ENCODE peak calls at places on chromosomes 3 and 15, in eight cellular contexts. O, X, S, L, G, H, M and V are unnamed samples.

GRCh38 chr15:31472636-31473383 is 146.2 kb downstream of the KLF13 start:
- DNase-seq in O (peak; percentile 84), X (no peak), S (peak; percentile 64), L (no peak), G (no peak), H (peak; percentile 36), M (no peak), V (no peak)

GRCh38 chr15:52783191-52783829 is 6.8 kb downstream of the ONECUT1 start:
- DNase-seq in O (no peak), X (peak; percentile 67), S (no peak), L (peak; percentile 53), G (no peak), H (no peak), M (no peak), V (no peak)

GRCh38 chr15:91136386-91136923 is 36.4 kb downstream of the SV2B start:
- DNase-seq in O (no peak), X (no peak), S (no peak), L (no peak), G (no peak), H (no peak), M (no peak), V (no peak)

GRCh38 chr3:6716374-6716773 is 144.5 kb upstream of the GRM7 start:
- DNase-seq in O (no peak), X (no peak), S (no peak), L (no peak), G (no peak), H (no peak), M (no peak), V (no peak)

GRCh38 chr3:42012935-42013651 is 51.2 kb upstream of the ULK4 start:
- DNase-seq in O (peak; percentile 91), X (peak; percentile 8), S (peak; percentile 65), L (peak; percentile 63), G (peak; percentile 56), H (peak; percentile 74), M (peak; percentile 17), V (peak; percentile 44)

GRCh38 chr3:141796436-141797166 is 33.4 kb downstream of the GRK7 start:
- DNase-seq in O (peak; percentile 79), X (no peak), S (peak; percentile 60), L (peak; percentile 56), G (no peak), H (no peak), M (no peak), V (no peak)

GRCh38 chr3:55897573-55898224 is 410.6 kb upstream of the WNT5A start:
- DNase-seq in O (no peak), X (no peak), S (no peak), L (no peak), G (no peak), H (no peak), M (no peak), V (peak; percentile 29)

GRCh38 chr3:74883690-74884089 is 269.2 kb upstream of the CNTN3 start:
- DNase-seq in O (no peak), X (no peak), S (no peak), L (no peak), G (no peak), H (no peak), M (no peak), V (peak; percentile 12)

GRCh38 chr15:69468241-69469121 is 15.9 kb downstream of the RPLP1 start:
- DNase-seq in O (peak; percentile 56), X (no peak), S (peak; percentile 96), L (peak; percentile 66), G (no peak), H (no peak), M (peak; percentile 98), V (peak; percentile 93)

GRCh38 chr3:44242716-44243115 is 1.0 kb downstream of the TOPAZ1 start:
- DNase-seq in O (no peak), X (no peak), S (no peak), L (no peak), G (no peak), H (no peak), M (no peak), V (no peak)

GRCh38 chr3:155352900-155353490 is 59.5 kb upstream of the STRIT1 start:
- DNase-seq in O (peak; percentile 12), X (no peak), S (no peak), L (no peak), G (peak; percentile 55), H (no peak), M (peak; percentile 32), V (peak; percentile 62)

GRCh38 chr3:43212914-43213611 is 73.3 kb upstream of the SNRK start:
- DNase-seq in O (no peak), X (no peak), S (no peak), L (no peak), G (no peak), H (no peak), M (no peak), V (no peak)

GRCh38 chr3:149662240-149662887 is 4.5 kb upstream of the WWTR1 start:
- DNase-seq in O (no peak), X (no peak), S (no peak), L (no peak), G (no peak), H (no peak), M (no peak), V (no peak)

GRCh38 chr3:16810593-16811367 is 74.0 kb upstream of the PLCL2 start:
- DNase-seq in O (no peak), X (no peak), S (no peak), L (no peak), G (no peak), H (no peak), M (no peak), V (no peak)

GRCh38 chr15:40688932-40689799 is 5.8 kb upstream of the RAD51 start:
- DNase-seq in O (no peak), X (no peak), S (no peak), L (no peak), G (no peak), H (no peak), M (no peak), V (no peak)

GRCh38 chr15:62469478-62469873 is 304.4 kb upstream of the C2CD4B start:
- DNase-seq in O (no peak), X (no peak), S (no peak), L (no peak), G (no peak), H (no peak), M (no peak), V (no peak)

GRCh38 chr15:65796610-65797012 is 4.5 kb upstream of the DENND4A start:
- DNase-seq in O (no peak), X (no peak), S (no peak), L (no peak), G (peak; percentile 44), H (no peak), M (no peak), V (peak; percentile 59)

GRCh38 chr15:52256366-52256765 is 39.2 kb downstream of the MYO5C start:
- DNase-seq in O (peak; percentile 79), X (peak; percentile 75), S (peak; percentile 72), L (peak; percentile 81), G (peak; percentile 86), H (peak; percentile 72), M (peak; percentile 46), V (peak; percentile 54)

GRCh38 chr3:120568624-120569023 is 27.5 kb upstream of the NDUFB4 start:
- DNase-seq in O (no peak), X (no peak), S (no peak), L (no peak), G (no peak), H (no peak), M (no peak), V (no peak)

GRCh38 chr15:55268054-55268695 is 21.4 kb downstream of the RAB27A start:
- DNase-seq in O (no peak), X (no peak), S (no peak), L (no peak), G (no peak), H (no peak), M (no peak), V (no peak)

GRCh38 chr3:113746069-113746954 is at the start of gene NAA50:
- DNase-seq in O (peak; percentile 92), X (peak; percentile 85), S (peak; percentile 91), L (peak; percentile 95), G (peak; percentile 88), H (peak; percentile 97), M (peak; percentile 92), V (peak; percentile 95)

GRCh38 chr15:100111103-100112060 is 230.4 kb downstream of the ADAMTS17 start:
- DNase-seq in O (no peak), X (no peak), S (no peak), L (peak; percentile 42), G (no peak), H (peak; percentile 74), M (no peak), V (peak; percentile 95)

GRCh38 chr15:34481370-34481769 is 43.8 kb upstream of the GOLGA8A start:
- DNase-seq in O (no peak), X (no peak), S (no peak), L (no peak), G (no peak), H (no peak), M (no peak), V (no peak)

GRCh38 chr15:40470423-40471104 is at the start of gene CHST14:
- DNase-seq in O (peak; percentile 91), X (peak; percentile 43), S (peak; percentile 44), L (peak; percentile 22), G (peak; percentile 48), H (peak; percentile 48), M (peak; percentile 44), V (peak; percentile 42)

GRCh38 chr3:182178488-182179200 is 466.9 kb downstream of the SOX2 start:
- DNase-seq in O (no peak), X (no peak), S (no peak), L (no peak), G (no peak), H (no peak), M (no peak), V (no peak)

GRCh38 chr3:147298511-147298982 is 107.8 kb downstream of the ZIC4 start:
- DNase-seq in O (no peak), X (no peak), S (no peak), L (no peak), G (peak; percentile 3), H (no peak), M (no peak), V (peak; percentile 4)

GRCh38 chr15:91562698-91563097 is 290.8 kb upstream of the SLCO3A1 start:
- DNase-seq in O (no peak), X (no peak), S (no peak), L (no peak), G (no peak), H (no peak), M (no peak), V (no peak)

GRCh38 chr3:15768421-15769255 is 29.1 kb downstream of the ANKRD28 start:
- DNase-seq in O (peak; percentile 29), X (no peak), S (no peak), L (no peak), G (peak; percentile 93), H (no peak), M (no peak), V (peak; percentile 84)

GRCh38 chr3:33179132-33179531 is 39.5 kb downstream of the SUSD5 start:
- DNase-seq in O (no peak), X (no peak), S (no peak), L (no peak), G (no peak), H (no peak), M (no peak), V (no peak)

GRCh38 chr15:90327313-90327712 is 24.8 kb upstream of the ZNF774 start:
- DNase-seq in O (no peak), X (no peak), S (no peak), L (no peak), G (no peak), H (no peak), M (no peak), V (no peak)

GRCh38 chr15:40879609-40880008 is 5.6 kb upstream of the RHOV start:
- DNase-seq in O (no peak), X (no peak), S (no peak), L (no peak), G (no peak), H (no peak), M (no peak), V (peak; percentile 67)

GRCh38 chr3:181824961-181825360 is 113.2 kb downstream of the SOX2 start:
- DNase-seq in O (no peak), X (no peak), S (no peak), L (no peak), G (no peak), H (no peak), M (no peak), V (no peak)